ENCODE peak calls at places on chromosome 22, in four cellular contexts. S is neuronal stem cell, H is IMR-90, A is H1. R is an unnamed sample.

GRCh38 chr22:45397806-45398205 is 15.6 kb downstream of the SMC1B start:
- DNase-seq in S (no peak), H (no peak), A (no peak), R (no peak)

GRCh38 chr22:22425783-22426624 is 82.5 kb downstream of the ZNF280B start:
- DNase-seq in S (no peak), H (no peak), A (no peak), R (no peak)

GRCh38 chr22:23517804-23518380 is 62.2 kb downstream of the IGLL1 start:
- DNase-seq in S (no peak), H (no peak), A (no peak), R (peak; percentile 63)

GRCh38 chr22:25021976-25022711 is 69.6 kb downstream of the KIAA1671 start:
- DNase-seq in S (no peak), H (no peak), A (no peak), R (no peak)

GRCh38 chr22:45441158-45441557 is 27.7 kb downstream of the RIBC2 start:
- DNase-seq in S (peak; percentile 39), H (peak; percentile 68), A (no peak), R (peak; percentile 83)

GRCh38 chr22:44225091-44225689 is 44.5 kb downstream of the PARVG start:
- DNase-seq in S (no peak), H (no peak), A (peak; percentile 31), R (no peak)

GRCh38 chr22:47396105-47396504 is 633.7 kb downstream of the TBC1D22A start:
- DNase-seq in S (no peak), H (no peak), A (no peak), R (no peak)

GRCh38 chr22:44622147-44622427 is 79.9 kb upstream of the PRR5 start:
- DNase-seq in S (peak; percentile 71), H (no peak), A (no peak), R (no peak)

GRCh38 chr22:42585096-42585495 is 29.6 kb downstream of the POLDIP3 start:
- DNase-seq in S (no peak), H (no peak), A (no peak), R (no peak)

GRCh38 chr22:42584364-42584940 is 30.2 kb downstream of the POLDIP3 start:
- DNase-seq in S (no peak), H (no peak), A (no peak), R (no peak)

GRCh38 chr22:42582987-42583386 is 29.2 kb downstream of the SERHL2 start:
- DNase-seq in S (no peak), H (no peak), A (no peak), R (no peak)

GRCh38 chr22:42577623-42578240 is 24.0 kb downstream of the SERHL2 start:
- DNase-seq in S (no peak), H (no peak), A (no peak), R (no peak)

DNA sequence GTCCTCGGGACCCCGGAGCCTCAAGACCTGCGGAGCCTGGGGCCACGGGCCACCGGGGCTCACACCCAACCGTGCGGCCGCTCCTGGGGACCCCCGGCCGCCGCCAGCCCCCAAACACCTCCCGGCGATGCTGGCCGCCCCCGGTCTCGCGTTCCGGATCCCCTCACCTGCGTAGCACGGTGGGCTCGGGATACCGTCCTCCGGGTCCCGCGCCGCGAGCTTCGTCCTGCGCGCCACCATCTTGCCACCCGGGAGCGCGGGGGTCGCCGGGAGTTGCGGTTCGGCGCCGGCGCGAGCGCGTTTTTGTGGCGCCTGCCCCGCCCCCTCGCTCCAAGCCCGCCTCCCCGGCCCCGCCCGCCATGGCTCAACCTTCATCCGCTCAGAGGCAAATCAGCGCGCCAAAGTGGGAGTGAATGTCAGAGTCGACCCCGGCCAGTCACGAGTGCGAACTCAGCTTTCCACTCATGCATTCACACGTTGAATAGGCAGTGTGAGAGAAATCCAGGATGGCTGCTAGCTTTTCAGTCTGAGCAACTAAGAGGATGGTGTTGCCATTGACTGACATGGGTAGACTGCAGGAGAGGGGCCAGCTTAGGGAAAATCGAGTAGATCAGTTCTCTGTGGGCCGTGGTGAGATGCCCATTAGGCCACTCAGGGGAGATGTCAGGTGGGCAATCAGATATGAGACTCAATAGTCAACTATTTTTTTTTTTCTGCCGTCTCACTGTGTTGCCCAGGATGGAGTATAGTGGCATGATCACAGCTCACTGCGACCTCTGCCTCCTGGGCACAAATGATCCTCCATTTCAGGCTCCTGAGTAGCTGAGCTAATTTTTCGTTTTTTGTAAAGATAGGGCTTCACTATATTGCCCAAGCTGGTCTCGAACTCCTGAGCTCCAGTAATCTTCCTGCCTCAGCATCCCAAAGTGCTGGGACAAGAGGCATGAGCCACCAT is 28.3 kb downstream of the SERHL2 start:
- DNase-seq in S (peak; percentile 64), H (peak; percentile 59), A (peak; percentile 88), R (peak; percentile 48)
- H2AFZ ChIP-seq in S (peak overlapping the region; percentile 88), H (peak overlapping the region; percentile 81), A (no peak overlapping the region), R (peak overlapping the region; percentile 23)

GRCh38 chr22:33811208-33811607 is 109.1 kb downstream of the LARGE1 start:
- DNase-seq in S (no peak), H (no peak), A (no peak), R (no peak)
- H4K8ac ChIP-seq in S (no peak overlapping the region), H (no peak overlapping the region), A (no peak overlapping the region), R (no peak overlapping the region)

GRCh38 chr22:29722151-29722550 is 2.3 kb downstream of the CABP7 start:
- DNase-seq in S (no peak), H (no peak), A (no peak), R (no peak)

GRCh38 chr22:29720824-29721323 is 1.1 kb downstream of the CABP7 start:
- DNase-seq in S (no peak), H (no peak), A (no peak), R (no peak)

GRCh38 chr22:29717789-29718188 is 2.0 kb upstream of the CABP7 start:
- DNase-seq in S (no peak), H (no peak), A (no peak), R (no peak)

GRCh38 chr22:29718949-29719893 is 582 bp upstream of the CABP7 start:
- DNase-seq in S (no peak), H (no peak), A (no peak), R (no peak)

GRCh38 chr22:29719894-29720645 is at the start of gene CABP7:
- DNase-seq in S (no peak), H (no peak), A (no peak), R (no peak)
- H2AFZ ChIP-seq in S (peak within 1 kb of the TSS; percentile 51), H (no peak within 1 kb of the TSS), A (no peak within 1 kb of the TSS), R (no peak within 1 kb of the TSS)

DNA sequence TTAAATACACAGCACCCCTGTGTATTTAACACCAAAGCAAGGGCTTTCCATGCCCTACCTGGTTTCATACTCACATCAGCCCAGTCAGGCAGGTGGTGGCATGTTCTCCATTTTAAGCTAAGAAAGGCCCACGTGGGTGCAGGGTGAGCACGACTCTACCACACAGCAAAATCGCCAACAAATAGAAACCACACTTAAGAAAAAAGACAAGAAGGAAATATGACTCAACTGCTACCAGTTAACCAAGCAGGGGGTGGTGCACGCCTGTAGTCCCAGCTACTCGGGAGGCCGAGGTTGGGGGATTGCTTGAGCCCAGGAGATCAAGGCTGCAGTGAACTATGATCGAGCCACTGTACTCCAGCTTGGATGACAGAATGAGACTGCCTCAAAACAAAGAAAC is 35.2 kb upstream of the TFIP11 start:
- DNase-seq in S (no peak), H (peak; percentile 11), A (no peak), R (no peak)
- H4K8ac ChIP-seq in S (no peak overlapping the region), H (no peak overlapping the region), A (no peak overlapping the region), R (no peak overlapping the region)

GRCh38 chr22:36835903-36836302 is 19.1 kb upstream of the PVALB start:
- DNase-seq in S (no peak), H (no peak), A (no peak), R (no peak)

GRCh38 chr22:36838119-36839030 is 21.5 kb upstream of the PVALB start:
- DNase-seq in S (no peak), H (no peak), A (no peak), R (no peak)

DNA sequence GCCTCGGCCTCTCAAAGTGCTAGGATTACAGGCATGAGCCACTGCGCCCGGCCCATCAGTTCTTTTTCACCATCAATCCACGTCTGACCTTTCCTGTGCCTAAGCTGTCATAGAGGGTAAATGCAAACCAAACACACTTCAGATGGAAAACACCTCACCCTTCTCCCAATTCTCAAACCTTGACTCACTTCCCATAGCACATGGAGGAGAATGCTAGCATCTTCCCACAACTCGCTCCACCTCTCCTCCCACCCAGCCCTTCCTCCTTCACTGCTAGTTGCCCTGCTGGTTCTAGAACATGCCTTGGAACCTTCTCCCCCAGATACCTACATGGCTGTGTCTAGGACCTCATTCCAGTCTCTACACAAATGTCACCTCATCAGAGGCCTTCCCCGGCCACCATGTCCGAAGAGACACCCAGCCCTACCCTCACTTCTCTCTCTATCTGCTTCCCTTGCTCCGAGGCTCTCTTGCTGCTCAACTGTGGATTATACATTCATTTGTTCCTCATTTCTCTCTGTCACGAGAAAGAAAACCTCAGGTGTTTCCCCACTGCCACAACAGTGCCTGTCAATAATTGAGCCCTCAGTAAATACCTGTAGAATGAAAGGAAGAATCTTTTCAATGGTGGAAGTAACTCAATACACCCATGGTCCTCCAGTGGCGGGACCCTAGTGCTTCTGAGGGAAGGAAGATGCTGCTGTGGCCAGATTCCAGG is 21.3 kb upstream of the NCF4 start:
- DNase-seq in S (no peak), H (peak; percentile 9), A (no peak), R (peak; percentile 31)
- H2AFZ ChIP-seq in S (no peak overlapping the region), H (no peak overlapping the region), A (no peak overlapping the region), R (no peak overlapping the region)

DNA sequence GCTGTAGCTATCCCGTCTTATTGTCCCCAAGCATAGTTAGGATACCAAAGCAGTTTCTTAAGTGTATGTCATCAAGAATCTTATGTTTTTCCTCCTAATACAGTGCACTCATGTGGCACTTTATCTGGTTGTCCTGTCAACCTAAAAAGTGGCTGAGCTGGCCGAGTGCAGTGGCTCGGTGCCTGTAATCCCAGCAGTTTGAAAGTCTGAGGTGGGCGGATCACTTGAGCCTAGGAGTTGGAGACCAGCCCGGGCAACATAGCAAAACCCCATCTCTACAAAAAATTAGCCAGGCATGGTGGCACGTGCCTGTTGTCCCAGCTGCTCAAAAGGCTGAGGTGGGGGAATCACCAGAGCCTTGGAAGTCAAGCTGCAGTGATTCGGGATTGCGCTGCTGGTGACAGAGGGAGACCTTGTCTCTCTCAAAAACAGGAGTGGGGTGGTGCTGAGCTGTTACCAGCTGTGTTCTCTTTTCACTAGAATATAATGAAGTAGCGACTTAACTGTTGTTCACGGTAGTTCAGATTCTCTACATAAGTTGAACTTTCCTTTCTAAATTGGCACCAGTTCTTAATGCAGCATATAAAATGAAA is 48.1 kb downstream of the EP300 start:
- DNase-seq in S (no peak), H (no peak), A (no peak), R (no peak)
- H4K8ac ChIP-seq in S (no peak overlapping the region), H (no peak overlapping the region), A (no peak overlapping the region), R (no peak overlapping the region)

GRCh38 chr22:50314455-50315288 is 7.2 kb upstream of the PLXNB2 start:
- DNase-seq in S (no peak), H (no peak), A (peak; percentile 59), R (no peak)
- H2AFZ ChIP-seq in S (no peak overlapping the region), H (peak overlapping the region; percentile 65), A (no peak overlapping the region), R (no peak overlapping the region)

GRCh38 chr22:20982563-20982882 is 426 bp downstream of the LZTR1 start:
- DNase-seq in S (no peak), H (no peak), A (no peak), R (no peak)
- H4K8ac ChIP-seq in S (no peak overlapping the region), H (peak overlapping the region; percentile 96), A (peak overlapping the region; percentile 99), R (peak overlapping the region; percentile 96)

R was measured in trophoblast cell.